ENCODE peak calls at places on chromosomes 11 and 22, in nine cellular contexts. U, O, X, F, W, R, E, D and C are unnamed samples.

GRCh38 chr11:94379619-94380018 is 21.6 kb downstream of the GPR83 start:
- DNase-seq in U (no peak), O (no peak), X (no peak), F (no peak), W (no peak), R (no peak), E (no peak), D (no peak), C (no peak)

GRCh38 chr11:84899134-84899533 is 728.0 kb downstream of the DLG2 start:
- DNase-seq in U (no peak), O (peak), X (no peak), F (no peak), W (no peak), R (no peak), E (peak), D (no peak), C (no peak)

GRCh38 chr11:118290923-118291322 is 13.6 kb upstream of the CD3E start:
- DNase-seq in U (no peak), O (peak), X (no peak), F (no peak), W (no peak), R (no peak), E (peak), D (peak), C (no peak)

GRCh38 chr11:93113824-93114223 is 84.0 kb downstream of the SLC36A4 start:
- DNase-seq in U (no peak), O (no peak), X (no peak), F (no peak), W (no peak), R (no peak), E (no peak), D (no peak), C (no peak)

GRCh38 chr22:38172489-38173155 is 9.0 kb downstream of the PLA2G6 start:
- DNase-seq in U (peak), O (no peak), X (peak), F (peak), W (peak), R (no peak), E (peak), D (no peak), C (no peak)

GRCh38 chr11:12028303-12028702 is 19.9 kb upstream of the DKK3 start:
- DNase-seq in U (no peak), O (no peak), X (no peak), F (no peak), W (no peak), R (no peak), E (no peak), D (no peak), C (no peak)

GRCh38 chr22:41758231-41758630 is 42.2 kb upstream of the CCDC134 start:
- DNase-seq in U (no peak), O (no peak), X (no peak), F (no peak), W (no peak), R (no peak), E (no peak), D (no peak), C (no peak)

GRCh38 chr11:112392860-112393259 is 132.2 kb upstream of the PLET1 start:
- DNase-seq in U (no peak), O (no peak), X (no peak), F (no peak), W (no peak), R (no peak), E (no peak), D (no peak), C (no peak)

GRCh38 chr11:76666830-76667229 is 3.7 kb downstream of the LRRC32 start:
- DNase-seq in U (no peak), O (no peak), X (peak), F (no peak), W (no peak), R (no peak), E (no peak), D (no peak), C (no peak)

GRCh38 chr22:33853200-33854097 is 66.8 kb downstream of the LARGE1 start:
- DNase-seq in U (peak), O (peak), X (peak), F (peak), W (peak), R (peak), E (peak), D (peak), C (peak)

GRCh38 chr11:123719452-123719851 is 22.0 kb downstream of the ZNF202 start:
- DNase-seq in U (no peak), O (peak), X (no peak), F (no peak), W (no peak), R (no peak), E (peak), D (peak), C (no peak)

GRCh38 chr11:103936059-103936458 is 100.4 kb upstream of the DDI1 start:
- DNase-seq in U (no peak), O (peak), X (no peak), F (no peak), W (no peak), R (no peak), E (no peak), D (peak), C (no peak)

GRCh38 chr22:38435010-38435409 is 20.0 kb downstream of the KCNJ4 start:
- DNase-seq in U (no peak), O (no peak), X (no peak), F (no peak), W (no peak), R (no peak), E (no peak), D (no peak), C (no peak)

GRCh38 chr11:117703209-117703608 is 93.8 kb downstream of the DSCAML1 start:
- DNase-seq in U (no peak), O (no peak), X (no peak), F (no peak), W (no peak), R (no peak), E (no peak), D (no peak), C (no peak)

GRCh38 chr22:36327922-36328551 is 59.7 kb downstream of the MYH9 start:
- DNase-seq in U (peak), O (peak), X (peak), F (peak), W (peak), R (peak), E (peak), D (peak), C (no peak)

GRCh38 chr11:80109031-80109430 is 668.2 kb upstream of the TENM4 start:
- DNase-seq in U (no peak), O (no peak), X (no peak), F (no peak), W (no peak), R (no peak), E (no peak), D (no peak), C (no peak)

GRCh38 chr22:32478994-32479393 is 4.4 kb downstream of the FBXO7 start:
- DNase-seq in U (no peak), O (peak), X (no peak), F (no peak), W (no peak), R (no peak), E (peak), D (no peak), C (no peak)

GRCh38 chr11:103109818-103110388 is 677 bp downstream of the DYNC2H1 start:
- DNase-seq in U (peak), O (peak), X (no peak), F (no peak), W (no peak), R (no peak), E (no peak), D (no peak), C (no peak)

GRCh38 chr11:101944896-101945295 is 28.6 kb upstream of the ANGPTL5 start:
- DNase-seq in U (no peak), O (no peak), X (no peak), F (no peak), W (no peak), R (no peak), E (no peak), D (no peak), C (no peak)

GRCh38 chr11:45614196-45614828 is 51.1 kb downstream of the CHST1 start:
- DNase-seq in U (no peak), O (no peak), X (no peak), F (no peak), W (no peak), R (no peak), E (no peak), D (no peak), C (no peak)

GRCh38 chr11:46278387-46279173 is 1.1 kb downstream of the CREB3L1 start:
- DNase-seq in U (peak), O (peak), X (peak), F (no peak), W (no peak), R (peak), E (peak), D (peak), C (no peak)

GRCh38 chr11:115707180-115707905 is 203.1 kb upstream of the CADM1 start:
- DNase-seq in U (no peak), O (no peak), X (peak), F (no peak), W (no peak), R (no peak), E (no peak), D (no peak), C (no peak)

GRCh38 chr11:75263944-75264349 is 23.4 kb downstream of the TPBGL start:
- DNase-seq in U (peak), O (no peak), X (peak), F (no peak), W (no peak), R (peak), E (peak), D (peak), C (no peak)

GRCh38 chr11:106218096-106218495 is 140.6 kb downstream of the AASDHPPT start:
- DNase-seq in U (no peak), O (no peak), X (no peak), F (no peak), W (no peak), R (no peak), E (no peak), D (no peak), C (no peak)

GRCh38 chr11:65504671-65505433 is 6.0 kb downstream of the MALAT1 start:
- DNase-seq in U (peak), O (peak), X (peak), F (no peak), W (peak), R (peak), E (peak), D (peak), C (no peak)

GRCh38 chr11:34910817-34911216 is 5.4 kb downstream of the APIP start:
- DNase-seq in U (no peak), O (no peak), X (no peak), F (no peak), W (no peak), R (no peak), E (no peak), D (no peak), C (no peak)

GRCh38 chr11:102914238-102915043 is 39.7 kb upstream of the MMP12 start:
- DNase-seq in U (peak), O (peak), X (peak), F (no peak), W (no peak), R (peak), E (peak), D (peak), C (no peak)

GRCh38 chr22:19942071-19942885 is 660 bp upstream of the TXNRD2 start:
- DNase-seq in U (peak), O (peak), X (peak), F (no peak), W (no peak), R (peak), E (peak), D (peak), C (no peak)

GRCh38 chr22:47328550-47329243 is 566.2 kb downstream of the TBC1D22A start:
- DNase-seq in U (peak), O (peak), X (no peak), F (no peak), W (no peak), R (peak), E (peak), D (peak), C (peak)

GRCh38 chr11:117456027-117456720 is 128.5 kb downstream of the CEP164 start:
- DNase-seq in U (no peak), O (no peak), X (no peak), F (no peak), W (no peak), R (no peak), E (no peak), D (no peak), C (no peak)

GRCh38 chr22:46537221-46537945 is at the start of gene CELSR1:
- DNase-seq in U (no peak), O (no peak), X (no peak), F (no peak), W (no peak), R (no peak), E (no peak), D (peak), C (no peak)

GRCh38 chr22:27545071-27545470 is 256.5 kb downstream of the MN1 start:
- DNase-seq in U (no peak), O (no peak), X (no peak), F (no peak), W (no peak), R (no peak), E (no peak), D (no peak), C (no peak)

GRCh38 chr11:119756169-119756568 is 27.2 kb upstream of the NECTIN1 start:
- DNase-seq in U (no peak), O (no peak), X (no peak), F (no peak), W (no peak), R (no peak), E (no peak), D (no peak), C (no peak)

GRCh38 chr22:49191506-49191980 is 636.1 kb downstream of the BRD1 start:
- DNase-seq in U (no peak), O (no peak), X (no peak), F (no peak), W (no peak), R (no peak), E (no peak), D (no peak), C (no peak)

GRCh38 chr22:37155971-37156370 is 6.3 kb upstream of the IL2RB start:
- DNase-seq in U (no peak), O (no peak), X (no peak), F (no peak), W (no peak), R (no peak), E (no peak), D (no peak), C (no peak)

GRCh38 chr11:62593434-62594044 is 2.2 kb upstream of the TUT1 start:
- DNase-seq in U (peak), O (peak), X (peak), F (peak), W (peak), R (peak), E (peak), D (peak), C (no peak)

GRCh38 chr11:125110996-125111340 is 458 bp downstream of the TMEM218 start:
- DNase-seq in U (no peak), O (peak), X (no peak), F (no peak), W (no peak), R (no peak), E (no peak), D (no peak), C (no peak)

GRCh38 chr11:65500262-65501004 is 1.6 kb downstream of the MALAT1 start:
- DNase-seq in U (peak), O (peak), X (peak), F (no peak), W (peak), R (peak), E (peak), D (peak), C (no peak)

GRCh38 chr11:108432783-108433182 is 34.5 kb downstream of the C11orf65 start:
- DNase-seq in U (peak), O (peak), X (no peak), F (no peak), W (no peak), R (peak), E (no peak), D (peak), C (peak)

DNA sequence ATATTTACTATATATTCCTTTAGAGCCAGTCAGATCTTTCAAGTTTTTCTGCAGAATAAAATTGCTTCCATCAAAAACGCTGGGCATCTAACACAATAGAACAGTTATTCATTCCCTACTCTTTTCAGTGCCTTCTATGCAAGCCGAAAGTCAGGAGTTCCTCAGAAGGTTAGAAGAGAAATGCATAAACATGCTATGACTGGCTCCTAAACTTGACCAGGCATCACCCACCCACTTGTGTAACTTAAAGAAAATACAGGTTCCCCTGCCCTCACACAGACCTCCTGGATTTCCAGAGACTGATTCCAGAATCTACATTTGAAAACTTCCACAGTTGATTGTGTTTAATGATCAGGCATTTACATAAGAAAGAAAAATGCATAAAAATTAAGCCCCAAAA is 19.3 kb upstream of the ARHGAP32 start:
- DNase-seq in U (no peak), O (no peak), X (no peak), F (no peak), W (no peak), R (no peak), E (no peak), D (no peak), C (no peak)
- TF ChIP-seq CTCF in U (no peak), O (no peak), X (no peak), F (no peak), W (no peak), R (no peak), E (no peak), D (no peak), C (no peak)

DNA sequence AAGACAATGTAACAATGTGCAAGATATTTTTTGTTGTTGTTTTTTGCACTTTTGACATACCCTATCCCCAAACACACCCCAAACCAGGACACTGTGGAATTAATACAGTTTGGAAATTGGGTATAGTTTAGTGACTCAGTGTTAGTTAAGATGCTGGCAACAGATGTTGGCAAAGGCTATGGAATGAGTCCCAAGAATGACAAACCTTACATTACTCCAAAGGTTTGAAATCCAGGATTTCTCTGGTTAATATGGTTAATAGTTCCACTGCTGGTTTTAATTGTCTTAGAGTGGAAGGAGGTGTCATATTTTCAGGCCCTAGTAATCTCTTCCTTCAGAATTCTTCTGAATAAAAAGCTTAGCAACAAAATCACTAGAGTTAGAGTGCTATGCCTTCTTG is 805 bp downstream of the LPXN start:
- DNase-seq in U (peak), O (peak), X (no peak), F (no peak), W (no peak), R (no peak), E (peak), D (peak), C (peak)
- H3K4me3 ChIP-seq in U (no peak), O (peak), X (no peak), F (no peak), W (peak), R (no peak), E (no peak), D (no peak), C (no peak)

DNA sequence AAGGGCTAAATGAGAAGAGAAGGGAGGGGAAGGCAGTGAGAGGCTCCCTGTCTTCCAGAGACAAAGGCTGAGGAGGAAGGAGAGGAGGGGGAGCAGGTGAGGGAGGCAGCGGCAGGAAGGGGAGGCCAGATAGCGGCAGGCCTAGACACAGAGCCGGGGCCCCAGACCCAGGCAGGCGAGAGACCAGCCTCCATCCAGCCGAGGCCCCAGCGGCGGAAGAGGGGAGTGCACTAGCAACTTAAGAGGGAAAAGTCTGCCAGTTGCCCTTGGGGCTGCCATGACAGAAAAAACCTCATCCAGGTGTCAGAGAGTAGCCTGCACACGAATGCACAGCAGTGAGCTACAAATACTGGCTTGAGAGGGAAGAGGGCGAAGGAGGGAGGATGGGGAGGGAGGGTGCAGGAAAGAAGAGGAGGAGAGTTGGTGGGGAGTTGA is 46.7 kb downstream of the IGLL1 start:
- DNase-seq in U (no peak), O (no peak), X (peak), F (no peak), W (no peak), R (peak), E (no peak), D (no peak), C (no peak)
- TF ChIP-seq CTCF in U (peak), O (no peak), X (peak), F (no peak), W (no peak), R (peak), E (peak), D (peak), C (peak)

DNA sequence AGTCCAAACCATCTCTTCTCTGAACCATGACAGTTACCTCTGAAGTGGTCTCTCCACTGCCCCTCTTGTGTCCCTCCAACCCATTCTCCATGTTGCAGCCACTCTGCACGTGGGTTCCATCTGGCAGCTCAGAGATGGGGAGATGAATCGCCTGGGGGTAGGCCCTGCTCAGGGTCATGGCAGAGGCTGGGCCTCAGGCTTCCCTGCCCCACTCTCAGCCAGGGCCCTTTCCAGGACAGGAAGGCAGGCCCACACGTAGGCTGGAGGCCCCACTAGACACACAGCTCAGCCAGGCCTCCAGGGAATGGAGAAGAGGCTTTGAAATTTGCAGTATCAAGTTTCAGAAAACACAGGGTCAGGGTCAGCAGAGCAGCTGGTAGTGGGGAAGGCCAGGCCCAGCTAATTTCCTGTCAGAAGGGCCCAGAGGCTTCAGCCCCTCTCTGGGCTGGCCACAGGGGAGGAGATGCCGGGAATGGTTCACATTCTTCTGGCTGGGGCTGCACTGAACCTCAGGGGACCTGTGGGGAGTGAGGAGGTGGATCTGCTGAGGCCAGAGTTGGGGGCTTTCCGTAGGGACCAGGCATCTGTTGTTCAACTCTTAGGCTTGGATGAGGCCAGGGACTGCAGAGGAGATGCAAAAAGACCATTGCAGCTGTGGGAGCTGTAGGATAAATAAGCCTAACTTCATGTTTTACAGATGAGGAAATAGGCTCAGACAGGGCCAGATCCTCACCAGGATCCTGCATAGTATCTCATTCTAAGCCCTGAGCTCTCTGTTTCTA is 101.6 kb downstream of the SWAP70 start:
- DNase-seq in U (peak), O (peak), X (peak), F (no peak), W (no peak), R (peak), E (peak), D (peak), C (peak)
- H3K4me3 ChIP-seq in U (no peak), O (no peak), X (no peak), F (no peak), W (no peak), R (no peak), E (no peak), D (no peak), C (no peak)

GRCh38 chr11:74169736-74170458 is 905 bp downstream of the C2CD3 start:
- DNase-seq in U (no peak), O (no peak), X (no peak), F (no peak), W (no peak), R (no peak), E (no peak), D (no peak), C (no peak)

GRCh38 chr11:74175923-74176322 is 4.8 kb downstream of the PPME1 start:
- DNase-seq in U (no peak), O (no peak), X (no peak), F (no peak), W (no peak), R (no peak), E (no peak), D (no peak), C (no peak)

GRCh38 chr11:74171630-74172465 is 759 bp downstream of the PPME1 start:
- DNase-seq in U (peak), O (peak), X (no peak), F (no peak), W (no peak), R (no peak), E (peak), D (peak), C (no peak)

GRCh38 chr11:74168838-74169237 is 2.0 kb downstream of the C2CD3 start:
- DNase-seq in U (no peak), O (no peak), X (no peak), F (no peak), W (no peak), R (no peak), E (no peak), D (no peak), C (no peak)

GRCh38 chr11:74170694-74171629 is at the start of the genes C2CD3 and PPME1:
- DNase-seq in U (peak), O (peak), X (peak), F (peak), W (peak), R (peak), E (peak), D (peak), C (peak)
- TF ChIP-seq CTCF in U (peak), O (peak), X (no peak), F (no peak), W (peak), R (peak), E (peak), D (peak), C (peak)

GRCh38 chr11:64181506-64182411 is 4.2 kb upstream of the STIP1 start:
- DNase-seq in U (peak), O (peak), X (peak), F (peak), W (peak), R (peak), E (peak), D (peak), C (peak)
- H3K4me3 ChIP-seq in U (peak), O (no peak), X (no peak), F (peak), W (peak), R (peak), E (no peak), D (peak), C (no peak)